ENCODE peak calls at places on chromosomes 4 and X, in five cellular contexts. One of them, this sample, is unnamed.

GRCh38 chrX:8783100-8784098 is 17.8 kb downstream of the FAM9A start:
- DNase-seq in suprapubic skin: no peak
- DNase-seq in H54: no peak
- DNase-seq in uterus: no peak
- DNase-seq in transverse colon: no peak
- DNase-seq in this sample: peak

GRCh38 chr4:5878359-5878758 is 14.5 kb downstream of the CRMP1 start:
- DNase-seq in suprapubic skin: no peak
- DNase-seq in H54: no peak
- DNase-seq in uterus: no peak
- DNase-seq in transverse colon: no peak
- DNase-seq in this sample: no peak

GRCh38 chrX:45771560-45772340 is 571.1 kb upstream of the DIPK2B start:
- DNase-seq in suprapubic skin: no peak
- DNase-seq in H54: no peak
- DNase-seq in uterus: no peak
- DNase-seq in transverse colon: peak
- DNase-seq in this sample: peak

GRCh38 chr4:26056406-26056805 is 142.4 kb downstream of the SMIM20 start:
- DNase-seq in suprapubic skin: no peak
- DNase-seq in H54: no peak
- DNase-seq in uterus: no peak
- DNase-seq in transverse colon: no peak
- DNase-seq in this sample: no peak

GRCh38 chrX:17591741-17592110 is 145.6 kb upstream of the SCML1 start:
- DNase-seq in suprapubic skin: no peak
- DNase-seq in H54: no peak
- DNase-seq in uterus: peak
- DNase-seq in transverse colon: no peak
- DNase-seq in this sample: peak

GRCh38 chr4:158036998-158037397 is 135.8 kb downstream of the GASK1B start:
- DNase-seq in suprapubic skin: no peak
- DNase-seq in H54: no peak
- DNase-seq in uterus: no peak
- DNase-seq in transverse colon: no peak
- DNase-seq in this sample: no peak

GRCh38 chrX:68691102-68691501 is 43.6 kb downstream of the STARD8 start:
- DNase-seq in suprapubic skin: no peak
- DNase-seq in H54: no peak
- DNase-seq in uterus: no peak
- DNase-seq in transverse colon: no peak
- DNase-seq in this sample: no peak

GRCh38 chrX:13059676-13060499 is 15.5 kb upstream of the FAM9C start:
- DNase-seq in suprapubic skin: no peak
- DNase-seq in H54: no peak
- DNase-seq in uterus: no peak
- DNase-seq in transverse colon: no peak
- DNase-seq in this sample: no peak

GRCh38 chr4:37715889-37716402 is 29.8 kb upstream of the RELL1 start:
- DNase-seq in suprapubic skin: no peak
- DNase-seq in H54: no peak
- DNase-seq in uterus: no peak
- DNase-seq in transverse colon: peak
- DNase-seq in this sample: peak

GRCh38 chrX:142036111-142036510 is 132.4 kb downstream of the MAGEC1 start:
- DNase-seq in suprapubic skin: no peak
- DNase-seq in H54: no peak
- DNase-seq in uterus: no peak
- DNase-seq in transverse colon: no peak
- DNase-seq in this sample: no peak

GRCh38 chrX:154809939-154810665 is 4.8 kb upstream of the MPP1 start:
- DNase-seq in suprapubic skin: no peak
- DNase-seq in H54: no peak
- DNase-seq in uterus: no peak
- DNase-seq in transverse colon: no peak
- DNase-seq in this sample: no peak

GRCh38 chr4:6189511-6189910 is 10.8 kb downstream of the JAKMIP1 start:
- DNase-seq in suprapubic skin: no peak
- DNase-seq in H54: no peak
- DNase-seq in uterus: no peak
- DNase-seq in transverse colon: no peak
- DNase-seq in this sample: no peak

GRCh38 chrX:112941209-112941788 is 100.7 kb upstream of the AMOT start:
- DNase-seq in suprapubic skin: no peak
- DNase-seq in H54: no peak
- DNase-seq in uterus: no peak
- DNase-seq in transverse colon: peak
- DNase-seq in this sample: peak

GRCh38 chr4:110124721-110125120 is 73.7 kb downstream of the ELOVL6 start:
- DNase-seq in suprapubic skin: no peak
- DNase-seq in H54: no peak
- DNase-seq in uterus: no peak
- DNase-seq in transverse colon: no peak
- DNase-seq in this sample: no peak

GRCh38 chr4:121030151-121030550 is 42.2 kb downstream of the NDNF start:
- DNase-seq in suprapubic skin: no peak
- DNase-seq in H54: no peak
- DNase-seq in uterus: no peak
- DNase-seq in transverse colon: no peak
- DNase-seq in this sample: no peak

GRCh38 chr4:128229458-128229805 is 58.2 kb downstream of the PGRMC2 start:
- DNase-seq in suprapubic skin: no peak
- DNase-seq in H54: no peak
- DNase-seq in uterus: no peak
- DNase-seq in transverse colon: no peak
- DNase-seq in this sample: no peak

GRCh38 chrX:21781525-21781924 is 23.6 kb upstream of the SMPX start:
- DNase-seq in suprapubic skin: no peak
- DNase-seq in H54: no peak
- DNase-seq in uterus: no peak
- DNase-seq in transverse colon: no peak
- DNase-seq in this sample: no peak

GRCh38 chrX:119272882-119273806 is 37.1 kb downstream of the PGRMC1 start:
- DNase-seq in suprapubic skin: no peak
- DNase-seq in H54: no peak
- DNase-seq in uterus: no peak
- DNase-seq in transverse colon: peak
- DNase-seq in this sample: peak

GRCh38 chrX:114787016-114787415 is 203.1 kb downstream of the HTR2C start:
- DNase-seq in suprapubic skin: no peak
- DNase-seq in H54: no peak
- DNase-seq in uterus: no peak
- DNase-seq in transverse colon: no peak
- DNase-seq in this sample: no peak

GRCh38 chr4:6873792-6874461 is 35.7 kb upstream of the TBC1D14 start:
- DNase-seq in suprapubic skin: no peak
- DNase-seq in H54: no peak
- DNase-seq in uterus: peak
- DNase-seq in transverse colon: peak
- DNase-seq in this sample: peak

GRCh38 chr4:108168672-108169562 is at the start of gene LEF1:
- DNase-seq in suprapubic skin: no peak
- DNase-seq in H54: no peak
- DNase-seq in uterus: no peak
- DNase-seq in transverse colon: peak
- DNase-seq in this sample: peak

GRCh38 chr4:187501731-187502130 is 493.8 kb upstream of the ZFP42 start:
- DNase-seq in suprapubic skin: no peak
- DNase-seq in H54: no peak
- DNase-seq in uterus: no peak
- DNase-seq in transverse colon: no peak
- DNase-seq in this sample: no peak

GRCh38 chr4:156820931-156821330 is 150.7 kb downstream of the PDGFC start:
- DNase-seq in suprapubic skin: no peak
- DNase-seq in H54: no peak
- DNase-seq in uterus: no peak
- DNase-seq in transverse colon: no peak
- DNase-seq in this sample: no peak

GRCh38 chr4:7861440-7861881 is 78.2 kb downstream of the AFAP1 start:
- DNase-seq in suprapubic skin: no peak
- DNase-seq in H54: no peak
- DNase-seq in uterus: no peak
- DNase-seq in transverse colon: no peak
- DNase-seq in this sample: no peak

GRCh38 chr4:40199999-40200880 is 3.4 kb downstream of the RHOH start:
- DNase-seq in suprapubic skin: no peak
- DNase-seq in H54: no peak
- DNase-seq in uterus: peak
- DNase-seq in transverse colon: peak
- DNase-seq in this sample: peak

GRCh38 chrX:87873347-87873941 is 355.8 kb downstream of the KLHL4 start:
- DNase-seq in suprapubic skin: no peak
- DNase-seq in H54: no peak
- DNase-seq in uterus: no peak
- DNase-seq in transverse colon: no peak
- DNase-seq in this sample: no peak

GRCh38 chrX:49876750-49877149 is 2.5 kb upstream of the USP27X start:
- DNase-seq in suprapubic skin: no peak
- DNase-seq in H54: peak
- DNase-seq in uterus: no peak
- DNase-seq in transverse colon: no peak
- DNase-seq in this sample: peak

GRCh38 chr4:32735856-32736590 is 2015.9 kb downstream of the PCDH7 start:
- DNase-seq in suprapubic skin: no peak
- DNase-seq in H54: no peak
- DNase-seq in uterus: no peak
- DNase-seq in transverse colon: no peak
- DNase-seq in this sample: no peak

GRCh38 chrX:153639177-153640044 is 7.6 kb upstream of the DUSP9 start:
- DNase-seq in suprapubic skin: no peak
- DNase-seq in H54: no peak
- DNase-seq in uterus: no peak
- DNase-seq in transverse colon: no peak
- DNase-seq in this sample: no peak

GRCh38 chr4:81405900-81406401 is 65.8 kb downstream of the RASGEF1B start:
- DNase-seq in suprapubic skin: no peak
- DNase-seq in H54: peak
- DNase-seq in uterus: peak
- DNase-seq in transverse colon: peak
- DNase-seq in this sample: peak

GRCh38 chrX:101409043-101409442 is 1.0 kb downstream of the HNRNPH2 start:
- DNase-seq in suprapubic skin: no peak
- DNase-seq in H54: no peak
- DNase-seq in uterus: no peak
- DNase-seq in transverse colon: no peak
- DNase-seq in this sample: peak

GRCh38 chrX:101408530-101408836 is 461 bp downstream of the HNRNPH2 start:
- DNase-seq in suprapubic skin: no peak
- DNase-seq in H54: no peak
- DNase-seq in uterus: no peak
- DNase-seq in transverse colon: no peak
- DNase-seq in this sample: no peak

GRCh38 chrX:101410461-101410860 is 2.4 kb downstream of the HNRNPH2 start:
- DNase-seq in suprapubic skin: no peak
- DNase-seq in H54: no peak
- DNase-seq in uterus: no peak
- DNase-seq in transverse colon: no peak
- DNase-seq in this sample: no peak

GRCh38 chrX:101407167-101407747 is 468 bp downstream of the GLA start:
- DNase-seq in suprapubic skin: no peak
- DNase-seq in H54: no peak
- DNase-seq in uterus: no peak
- DNase-seq in transverse colon: no peak
- DNase-seq in this sample: peak

GRCh38 chrX:101407748-101408529 is at the start of the genes GLA and HNRNPH2:
- DNase-seq in suprapubic skin: peak
- DNase-seq in H54: peak
- DNase-seq in uterus: peak
- DNase-seq in transverse colon: peak
- DNase-seq in this sample: peak
- TF ChIP-seq POLR2A in suprapubic skin: peak
- TF ChIP-seq POLR2A in H54: peak
- TF ChIP-seq POLR2A in uterus: peak
- TF ChIP-seq POLR2A in transverse colon: peak
- TF ChIP-seq POLR2A in this sample: peak

DNA sequence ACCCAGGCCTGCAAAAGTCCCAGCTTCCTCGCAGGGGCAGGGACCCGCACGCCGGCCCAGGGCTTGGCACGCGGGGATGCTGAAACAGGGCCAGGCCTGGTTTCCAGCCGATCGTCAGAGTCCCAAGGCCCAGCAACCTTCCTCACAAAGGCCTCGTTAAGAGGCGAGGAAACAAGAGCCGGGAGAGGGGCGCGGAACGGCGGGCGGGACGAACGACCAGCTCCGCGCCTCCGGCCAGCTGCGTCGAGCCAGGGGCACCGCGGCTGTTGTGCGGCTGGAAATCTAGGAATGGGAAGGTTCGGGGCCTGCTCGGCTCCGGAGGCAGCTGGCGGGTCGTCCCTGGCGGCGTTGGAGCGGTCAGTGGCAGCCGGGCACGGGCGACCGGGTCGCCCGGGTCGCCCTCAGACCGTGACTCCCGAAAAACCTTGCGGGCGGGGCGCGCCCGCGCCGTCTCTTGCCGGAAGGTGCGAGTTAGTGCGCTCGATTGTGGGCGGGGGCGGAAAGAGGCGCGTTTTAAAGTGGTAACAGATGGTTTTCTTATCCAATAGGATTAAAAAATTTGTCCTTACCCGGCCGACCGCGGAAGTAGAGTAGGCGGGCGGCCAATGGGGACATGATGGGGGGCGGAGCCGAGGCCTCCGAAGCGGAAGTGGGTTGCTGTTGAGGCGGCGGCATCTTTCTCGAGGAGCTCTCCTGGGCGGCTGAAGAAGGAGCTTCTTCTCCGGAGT is at the start of gene RNF4:
- DNase-seq in suprapubic skin: peak
- DNase-seq in H54: peak
- DNase-seq in uterus: peak
- DNase-seq in transverse colon: peak
- DNase-seq in this sample: peak
- TF ChIP-seq POLR2A in suprapubic skin: peak
- TF ChIP-seq POLR2A in H54: peak
- TF ChIP-seq POLR2A in uterus: peak
- TF ChIP-seq POLR2A in transverse colon: peak
- TF ChIP-seq POLR2A in this sample: peak

DNA sequence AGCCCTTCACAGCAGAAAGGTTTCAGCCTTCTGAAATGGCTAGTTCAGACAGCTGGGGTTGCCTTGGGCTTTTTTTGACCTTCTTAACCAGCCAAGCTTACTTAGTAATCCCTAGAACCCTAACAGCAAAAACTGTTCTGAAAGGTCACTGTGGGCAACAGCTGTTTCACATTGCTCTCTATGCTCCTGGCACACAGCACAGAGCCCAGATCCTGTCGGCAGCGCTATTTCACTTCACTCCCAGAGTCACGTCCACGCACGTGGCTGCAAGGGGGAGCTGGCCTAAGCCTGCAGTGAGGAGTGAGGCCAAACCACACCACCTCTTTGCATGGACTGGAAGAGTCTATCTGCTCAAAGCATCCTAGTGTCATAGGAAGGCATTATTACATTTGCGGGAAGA is 32.0 kb upstream of the STS start:
- DNase-seq in suprapubic skin: no peak
- DNase-seq in H54: no peak
- DNase-seq in uterus: no peak
- DNase-seq in transverse colon: no peak
- DNase-seq in this sample: no peak
- TF ChIP-seq POLR2A in suprapubic skin: no peak
- TF ChIP-seq POLR2A in H54: no peak
- TF ChIP-seq POLR2A in uterus: no peak
- TF ChIP-seq POLR2A in transverse colon: no peak
- TF ChIP-seq POLR2A in this sample: no peak

GRCh38 chrX:123962794-123963373 is 1.4 kb downstream of the STAG2 start:
- DNase-seq in suprapubic skin: peak
- DNase-seq in H54: peak
- DNase-seq in uterus: peak
- DNase-seq in transverse colon: peak
- DNase-seq in this sample: peak
- TF ChIP-seq POLR2A in suprapubic skin: peak
- TF ChIP-seq POLR2A in H54: peak
- TF ChIP-seq POLR2A in uterus: peak
- TF ChIP-seq POLR2A in transverse colon: peak
- TF ChIP-seq POLR2A in this sample: peak